ENCODE peak calls at places on chromosome 20, in nine cellular contexts. J is stimulated activated effector memory CD8-positive, alpha-beta T cell treated with anti-CD3 and anti-CD28 coated beads, Interleukin-12 subunit alpha, Interleukin-12 subunit beta, amount 100 ng/mL, for 72 hours; B is stimulated activated CD4-positive, alpha-beta T cell treated with anti-CD3 and anti-CD28 coated beads, Interleukin-1b, Interleukin-23, amount 100 ng/mL, for 24 hours; U is heart left ventricle; D is stimulated activated CD8-positive, alpha-beta memory T cell treated with anti-CD3 and anti-CD28 coated beads, Interleukin-12 subunit alpha, Interleukin-12 subunit beta, amount 100 ng/mL, for 1 hour; O is caudate nucleus; A is LoVo; L is neural crest cell; W is DMS79 treated with DMSO at 0.1 percent for 48 hours. M is an unnamed sample.

GRCh38 chr20:60500038-60500701 is 541.9 kb downstream of the CDH26 start:
- DNase-seq in J (no peak), B (no peak), U (no peak), D (no peak), O (no peak), A (no peak), L (no peak), W (no peak), M (no peak)

GRCh38 chr20:15542655-15543054 is 1030.6 kb downstream of the KIF16B start:
- DNase-seq in J (no peak), B (no peak), U (no peak), D (no peak), O (no peak), A (no peak), L (no peak), W (no peak), M (no peak)

GRCh38 chr20:59515013-59515905 is 89.1 kb upstream of the PHACTR3 start:
- DNase-seq in J (peak; percentile 34), B (no peak), U (peak; percentile 73), D (no peak), O (peak; percentile 62), A (peak; percentile 68), L (peak; percentile 92), W (peak; percentile 31), M (peak; percentile 38)

GRCh38 chr20:14984768-14985622 is 647.6 kb upstream of the FLRT3 start:
- DNase-seq in J (no peak), B (no peak), U (no peak), D (no peak), O (no peak), A (peak; percentile 49), L (no peak), W (no peak), M (peak; percentile 1)

GRCh38 chr20:11337361-11338130 is 580.1 kb upstream of the BTBD3 start:
- DNase-seq in J (no peak), B (no peak), U (no peak), D (no peak), O (no peak), A (no peak), L (no peak), W (no peak), M (peak; percentile 46)

GRCh38 chr20:37406010-37406998 is 60.4 kb downstream of the SRC start:
- DNase-seq in J (no peak), B (peak; percentile 20), U (peak; percentile 58), D (no peak), O (peak; percentile 18), A (peak; percentile 75), L (peak; percentile 46), W (peak; percentile 53), M (no peak)

GRCh38 chr20:20827992-20828597 is 115.7 kb upstream of the RALGAPA2 start:
- DNase-seq in J (no peak), B (no peak), U (no peak), D (no peak), O (no peak), A (no peak), L (no peak), W (no peak), M (no peak)

GRCh38 chr20:48124960-48125359 is 339.7 kb upstream of the SULF2 start:
- DNase-seq in J (no peak), B (no peak), U (no peak), D (no peak), O (no peak), A (no peak), L (no peak), W (no peak), M (no peak)

GRCh38 chr20:57274846-57275245 is 8.4 kb upstream of the BMP7 start:
- DNase-seq in J (no peak), B (no peak), U (no peak), D (no peak), O (no peak), A (no peak), L (no peak), W (no peak), M (no peak)

GRCh38 chr20:48716086-48716485 is 111.7 kb downstream of the PREX1 start:
- DNase-seq in J (peak; percentile 84), B (peak; percentile 16), U (no peak), D (no peak), O (no peak), A (no peak), L (no peak), W (no peak), M (no peak)

GRCh38 chr20:54088430-54088829 is 18.0 kb upstream of the BCAS1 start:
- DNase-seq in J (no peak), B (no peak), U (no peak), D (no peak), O (no peak), A (no peak), L (no peak), W (no peak), M (no peak)

GRCh38 chr20:57680131-57680716 is 29.6 kb downstream of the PMEPA1 start:
- DNase-seq in J (no peak), B (no peak), U (no peak), D (no peak), O (no peak), A (no peak), L (no peak), W (peak; percentile 47), M (no peak)

GRCh38 chr20:11305406-11305805 is 612.3 kb upstream of the BTBD3 start:
- DNase-seq in J (no peak), B (no peak), U (no peak), D (no peak), O (no peak), A (no peak), L (no peak), W (no peak), M (no peak)

GRCh38 chr20:16486532-16486931 is 86.7 kb downstream of the KIF16B start:
- DNase-seq in J (no peak), B (no peak), U (no peak), D (no peak), O (no peak), A (no peak), L (no peak), W (no peak), M (no peak)

GRCh38 chr20:52150440-52151258 is 40.9 kb downstream of the ZFP64 start:
- DNase-seq in J (no peak), B (no peak), U (no peak), D (peak; percentile 14), O (no peak), A (peak; percentile 46), L (peak; percentile 23), W (peak; percentile 43), M (peak; percentile 56)

GRCh38 chr20:2816583-2817340 is 598 bp downstream of the TMEM239 start:
- DNase-seq in J (no peak), B (no peak), U (no peak), D (no peak), O (no peak), A (no peak), L (no peak), W (no peak), M (no peak)

GRCh38 chr20:47196091-47197081 is 160.1 kb downstream of the ZMYND8 start:
- DNase-seq in J (peak; percentile 88), B (peak; percentile 67), U (peak; percentile 60), D (peak; percentile 54), O (peak; percentile 31), A (peak; percentile 78), L (peak; percentile 81), W (peak; percentile 10), M (peak; percentile 63)

GRCh38 chr20:23115823-23116222 is 29.7 kb upstream of the CD93 start:
- DNase-seq in J (no peak), B (no peak), U (no peak), D (no peak), O (no peak), A (no peak), L (no peak), W (no peak), M (no peak)

GRCh38 chr20:63268671-63269439 is 3.8 kb upstream of the ARFGAP1 start:
- DNase-seq in J (no peak), B (no peak), U (no peak), D (no peak), O (no peak), A (no peak), L (no peak), W (no peak), M (no peak)

GRCh38 chr20:39264506-39265172 is 302.5 kb downstream of the DHX35 start:
- DNase-seq in J (peak; percentile 55), B (no peak), U (peak; percentile 61), D (no peak), O (peak; percentile 42), A (peak; percentile 61), L (peak; percentile 71), W (no peak), M (peak; percentile 67)

GRCh38 chr20:45969712-45970634 is 2.0 kb downstream of the ZNF335 start:
- DNase-seq in J (no peak), B (no peak), U (no peak), D (no peak), O (no peak), A (peak; percentile 58), L (no peak), W (no peak), M (peak; percentile 73)

GRCh38 chr20:34705008-34705382 is 851 bp downstream of the TP53INP2 start:
- DNase-seq in J (no peak), B (no peak), U (no peak), D (no peak), O (no peak), A (no peak), L (no peak), W (no peak), M (no peak)

M was measured in astrocyte of the spinal cord.